ENCODE peak calls at places on chromosomes 7 and 10, in eight cellular contexts. V is fibroblast of lung, H is colonic mucosa, N is NT2/D1, Y is astrocyte, R is kidney, Q is GM23248, S is IMR-90. L is an unnamed sample.
A peak's percentile ranks its signal among the peaks of the same experiment; 100 is the strongest.

GRCh38 chr7:85030893-85031292 is 156.0 kb downstream of the SEMA3D start:
- DNase-seq in V (peak; percentile 71), H (no peak), N (no peak), Y (peak; percentile 62), R (no peak), Q (peak; percentile 80), S (peak; percentile 79), L (peak; percentile 91)

GRCh38 chr7:1647961-1648631 is 22.0 kb upstream of the ELFN1 start:
- DNase-seq in V (no peak), H (no peak), N (no peak), Y (no peak), R (peak; percentile 81), Q (peak; percentile 38), S (no peak), L (no peak)

GRCh38 chr7:11373546-11374142 is 400.0 kb downstream of the PHF14 start:
- DNase-seq in V (peak; percentile 10), H (no peak), N (no peak), Y (peak; percentile 12), R (no peak), Q (peak; percentile 37), S (no peak), L (peak; percentile 22)

GRCh38 chr7:149125189-149125863 is 798 bp downstream of the ZNF425 start:
- DNase-seq in V (peak; percentile 13), H (no peak), N (no peak), Y (no peak), R (no peak), Q (peak; percentile 41), S (no peak), L (peak; percentile 38)

GRCh38 chr10:45239642-45240041 is 75.8 kb downstream of the OR13A1 start:
- DNase-seq in V (peak; percentile 50), H (no peak), N (no peak), Y (peak; percentile 33), R (no peak), Q (peak; percentile 42), S (peak; percentile 6), L (no peak)

GRCh38 chr10:120949511-120950102 is 98.4 kb downstream of the WDR11 start:
- DNase-seq in V (peak; percentile 2), H (no peak), N (no peak), Y (no peak), R (no peak), Q (peak; percentile 22), S (no peak), L (peak; percentile 17)

GRCh38 chr10:29588640-29589421 is 45.9 kb downstream of the SVIL start:
- DNase-seq in V (peak; percentile 59), H (no peak), N (peak; percentile 36), Y (peak; percentile 47), R (no peak), Q (peak; percentile 68), S (peak; percentile 55), L (peak; percentile 71)

GRCh38 chr10:95574649-95575365 is 13.6 kb upstream of the SORBS1 start:
- DNase-seq in V (no peak), H (no peak), N (no peak), Y (no peak), R (no peak), Q (no peak), S (no peak), L (no peak)

GRCh38 chr10:126350216-126350992 is 37.9 kb downstream of the ADAM12 start:
- DNase-seq in V (peak; percentile 99), H (no peak), N (no peak), Y (peak; percentile 99), R (peak; percentile 90), Q (peak; percentile 96), S (peak; percentile 90), L (peak; percentile 62)

GRCh38 chr10:123835575-123835974 is 56.0 kb downstream of the CPXM2 start:
- DNase-seq in V (no peak), H (no peak), N (no peak), Y (no peak), R (no peak), Q (peak; percentile 29), S (no peak), L (no peak)

GRCh38 chr10:17756557-17757208 is 4.7 kb downstream of the TMEM236 start:
- DNase-seq in V (no peak), H (peak; percentile 58), N (no peak), Y (no peak), R (no peak), Q (peak; percentile 41), S (peak; percentile 22), L (no peak)

GRCh38 chr7:17233643-17234397 is 64.6 kb upstream of the AHR start:
- DNase-seq in V (peak; percentile 17), H (no peak), N (no peak), Y (no peak), R (no peak), Q (peak; percentile 29), S (no peak), L (peak; percentile 33)

DNA sequence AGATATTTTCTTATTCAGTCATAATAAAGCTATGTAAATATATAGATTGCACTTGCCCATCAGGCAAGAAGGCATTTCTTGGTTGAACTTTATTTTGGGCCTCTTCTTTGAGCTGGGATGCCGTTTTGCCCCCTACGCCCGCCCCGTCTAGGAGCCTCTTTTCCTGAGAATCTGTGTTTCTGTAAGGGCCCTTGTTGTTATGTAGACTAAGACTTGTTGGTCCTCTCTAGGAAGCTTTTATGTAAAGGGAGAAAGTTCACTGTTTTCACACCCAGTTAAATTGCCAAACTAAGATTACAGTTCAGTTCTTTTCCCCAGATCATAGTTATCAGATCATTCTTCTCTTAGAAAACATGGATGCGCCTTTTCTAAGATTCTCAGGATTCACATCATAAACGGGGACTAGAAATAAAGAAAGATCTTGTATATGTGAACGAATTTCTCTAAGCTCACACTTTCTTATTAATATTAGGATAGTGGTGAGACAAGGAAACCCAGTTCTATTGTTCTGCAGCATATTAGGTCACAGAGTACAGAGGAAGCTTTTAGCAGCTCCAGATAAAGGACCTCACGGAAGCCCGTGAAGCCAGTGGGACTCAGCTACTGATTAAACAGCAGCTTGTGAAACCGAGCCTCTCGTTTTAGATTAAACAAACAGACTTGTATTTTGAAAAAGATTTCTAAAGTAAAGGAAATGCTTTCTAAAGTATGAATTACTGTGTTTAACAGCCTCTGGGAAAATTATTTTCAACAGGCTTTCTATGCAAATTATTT is 3.8 kb downstream of the LMTK2 start:
- DNase-seq in V (no peak), H (peak; percentile 67), N (peak; percentile 35), Y (no peak), R (no peak), Q (no peak), S (peak; percentile 9), L (no peak)
- H3K4me3 ChIP-seq in V (no peak overlapping the region), H (no peak overlapping the region), N (no peak overlapping the region), Y (no peak overlapping the region), R (peak overlapping the region; percentile 49), Q (no peak overlapping the region), S (no peak overlapping the region), L (no peak overlapping the region)

GRCh38 chr7:143429770-143430698 is 13.2 kb upstream of the TAS2R60 start:
- DNase-seq in V (peak; percentile 20), H (no peak), N (no peak), Y (peak; percentile 14), R (no peak), Q (peak; percentile 60), S (peak; percentile 46), L (no peak)
- H3K9ac ChIP-seq in V (no peak overlapping the region), H (no peak overlapping the region), N (no peak overlapping the region), Y (no peak overlapping the region), R (no peak overlapping the region), Q (no peak overlapping the region), S (no peak overlapping the region), L (peak overlapping the region; percentile 1)

GRCh38 chr7:150846291-150847115 is 5.8 kb upstream of the AOC1 start:
- DNase-seq in V (no peak), H (no peak), N (no peak), Y (no peak), R (no peak), Q (no peak), S (no peak), L (no peak)

GRCh38 chr7:150849204-150849775 is 3.0 kb upstream of the AOC1 start:
- DNase-seq in V (no peak), H (no peak), N (no peak), Y (no peak), R (no peak), Q (no peak), S (no peak), L (no peak)

GRCh38 chr7:150848111-150848510 is 4.2 kb upstream of the AOC1 start:
- DNase-seq in V (no peak), H (no peak), N (no peak), Y (no peak), R (no peak), Q (no peak), S (no peak), L (no peak)

GRCh38 chr7:150848561-150849115 is 3.7 kb upstream of the AOC1 start:
- DNase-seq in V (no peak), H (no peak), N (no peak), Y (no peak), R (no peak), Q (no peak), S (no peak), L (no peak)

DNA sequence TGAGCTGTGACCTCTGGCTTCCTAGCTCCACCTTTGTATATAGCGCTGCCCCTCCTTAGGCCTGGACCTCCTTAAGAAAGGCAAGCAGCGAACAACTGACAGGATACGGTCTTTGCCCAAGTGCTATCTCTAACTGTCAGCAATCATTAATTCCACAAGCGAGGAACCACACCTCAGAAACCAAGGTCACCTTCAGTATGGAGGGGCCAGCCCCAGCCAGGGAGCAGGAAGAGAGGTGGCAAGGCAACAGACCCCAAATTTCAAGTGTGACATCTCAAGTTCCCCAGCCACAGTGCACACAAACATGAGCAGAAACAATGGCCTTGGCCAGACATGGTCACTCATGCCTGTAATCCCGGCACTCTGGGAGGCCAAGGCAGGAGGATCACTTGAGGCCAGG is 4.8 kb upstream of the AOC1 start:
- DNase-seq in V (no peak), H (no peak), N (no peak), Y (no peak), R (no peak), Q (no peak), S (no peak), L (no peak)
- H3K4me1 ChIP-seq in V (no peaks in the 10 kb centered on the region), H (no peaks in the 10 kb centered on the region), N (no peaks in the 10 kb centered on the region), Y (no peaks in the 10 kb centered on the region), R (no peaks in the 10 kb centered on the region), Q (no peaks in the 10 kb centered on the region), S (peaks cover 4% of the 10 kb centered on the region), L (no peaks in the 10 kb centered on the region)

GRCh38 chr10:20891338-20891714 is 5.8 kb downstream of the NEBL start:
- DNase-seq in V (peak; percentile 95), H (no peak), N (no peak), Y (peak; percentile 94), R (no peak), Q (peak; percentile 43), S (no peak), L (no peak)

GRCh38 chr10:20890491-20891337 is 6.4 kb downstream of the NEBL start:
- DNase-seq in V (peak; percentile 75), H (no peak), N (peak; percentile 18), Y (peak; percentile 70), R (no peak), Q (peak; percentile 33), S (no peak), L (no peak)

GRCh38 chr10:20892011-20892585 is 5.0 kb downstream of the NEBL start:
- DNase-seq in V (peak; percentile 4), H (no peak), N (no peak), Y (no peak), R (no peak), Q (no peak), S (no peak), L (no peak)

GRCh38 chr10:20893297-20893696 is 3.8 kb downstream of the NEBL start:
- DNase-seq in V (no peak), H (no peak), N (no peak), Y (no peak), R (no peak), Q (no peak), S (no peak), L (no peak)

DNA sequence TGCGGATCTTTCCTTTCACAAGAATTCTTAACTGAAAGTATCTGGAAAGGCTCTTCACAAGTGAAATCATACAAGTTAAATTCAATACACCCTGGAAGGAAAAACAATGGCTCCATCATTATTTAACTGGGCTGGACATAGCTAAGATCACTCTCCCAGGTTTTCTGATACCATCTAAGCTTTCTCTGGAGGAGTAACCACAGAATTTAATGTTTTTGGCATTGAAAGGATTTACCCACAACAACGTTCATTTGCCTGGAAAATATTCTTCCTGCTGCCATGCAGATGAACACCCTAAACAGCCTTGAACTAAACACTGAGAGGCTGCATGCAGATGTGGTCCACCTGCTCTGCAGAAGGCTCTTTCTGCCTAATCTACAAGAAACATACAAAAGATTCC is 4.3 kb downstream of the NEBL start:
- DNase-seq in V (peak; percentile 57), H (no peak), N (no peak), Y (peak; percentile 52), R (no peak), Q (no peak), S (no peak), L (no peak)
- H3K4me3 ChIP-seq in V (no peak overlapping the region), H (no peak overlapping the region), N (no peak overlapping the region), Y (no peak overlapping the region), R (no peak overlapping the region), Q (no peak overlapping the region), S (no peak overlapping the region), L (no peak overlapping the region)

L was measured in adipocyte.